ENCODE peak calls at places on chromosomes 2 and 18, in eight cellular contexts. C, W, Z, F, H, R, Q and V are unnamed samples.
A peak's percentile ranks its signal among the peaks of the same experiment; 100 is the strongest.

GRCh38 chr18:70397259-70397925 is 108.5 kb downstream of the SOCS6 start:
- DNase-seq in R (no peak), Z (no peak), F (no peak), H (no peak), C (no peak), W (no peak), Q (peak; percentile 80), V (no peak)

GRCh38 chr2:94985636-94986035 is 39.9 kb upstream of the MAL start:
- DNase-seq in Z (no peak), C (no peak), F (no peak), W (no peak), R (no peak), Q (no peak), H (no peak), V (no peak)

GRCh38 chr2:207969249-207969648 is 56.1 kb downstream of the PLEKHM3 start:
- DNase-seq in R (no peak), Z (no peak), H (no peak), F (no peak), Q (no peak), C (no peak), W (no peak), V (no peak)

GRCh38 chr2:223725494-223725893 is 111.9 kb downstream of the AP1S3 start:
- DNase-seq in Q (peak; percentile 94), R (peak; percentile 98), Z (peak; percentile 92), H (no peak), C (no peak), F (no peak), W (peak; percentile 91), V (peak; percentile 95)

GRCh38 chr2:11540148-11540995 is 6.5 kb downstream of the GREB1 start:
- DNase-seq in F (no peak), W (peak; percentile 37), C (no peak), Q (no peak), R (no peak), Z (no peak), H (no peak), V (no peak)

GRCh38 chr2:233462202-233462785 is 104.3 kb downstream of the USP40 start:
- DNase-seq in F (no peak), Q (no peak), C (no peak), Z (no peak), W (no peak), H (no peak), R (no peak), V (no peak)

GRCh38 chr2:9382604-9383235 is 40.6 kb downstream of the ITGB1BP1 start:
- DNase-seq in F (no peak), Q (peak; percentile 57), W (no peak), R (peak; percentile 70), Z (no peak), H (no peak), C (no peak), V (no peak)

GRCh38 chr2:120607506-120607905 is 128.2 kb upstream of the GLI2 start:
- DNase-seq in C (no peak), Z (no peak), Q (no peak), H (no peak), F (no peak), W (no peak), R (no peak), V (no peak)

GRCh38 chr18:74546751-74547530 is 12.6 kb downstream of the CNDP1 start:
- DNase-seq in C (no peak), H (no peak), Z (peak; percentile 63), Q (peak; percentile 47), W (no peak), F (no peak), R (peak; percentile 49), V (peak; percentile 27)

GRCh38 chr18:67265464-67266245 is 250.9 kb downstream of the DSEL start:
- DNase-seq in F (no peak), R (peak; percentile 43), H (no peak), W (no peak), Z (no peak), Q (peak; percentile 90), C (no peak), V (peak; percentile 16)

GRCh38 chr2:97950329-97951154 is 45.2 kb downstream of the TMEM131 start:
- DNase-seq in Z (no peak), F (no peak), W (no peak), R (peak; percentile 73), C (no peak), Q (peak; percentile 85), H (no peak), V (peak; percentile 59)

GRCh38 chr2:7400628-7401027 is 483.4 kb downstream of the RNF144A start:
- DNase-seq in H (no peak), Q (no peak), F (no peak), W (no peak), C (no peak), R (no peak), Z (no peak), V (no peak)

GRCh38 chr2:236550298-236550697 is 19.3 kb upstream of the ACKR3 start:
- DNase-seq in Q (no peak), C (no peak), W (no peak), Z (no peak), F (no peak), H (no peak), R (no peak), V (no peak)

GRCh38 chr2:204483497-204484164 is 61.6 kb upstream of the PARD3B start:
- DNase-seq in R (no peak), Z (peak; percentile 21), F (no peak), Q (no peak), W (no peak), C (no peak), H (no peak), V (peak; percentile 12)

GRCh38 chr2:40395169-40396023 is 56.5 kb downstream of the SLC8A1 start:
- DNase-seq in Q (peak; percentile 26), C (no peak), F (no peak), H (no peak), Z (no peak), W (no peak), R (no peak), V (peak; percentile 16)

GRCh38 chr2:218276986-218277755 is 6.9 kb downstream of the PNKD start:
- DNase-seq in Q (no peak), H (no peak), R (no peak), C (no peak), W (no peak), F (no peak), Z (peak; percentile 29), V (no peak)

GRCh38 chr2:159936471-159936870 is 125.9 kb downstream of the PLA2R1 start:
- DNase-seq in W (no peak), H (no peak), F (no peak), R (peak; percentile 45), C (no peak), Z (no peak), Q (no peak), V (no peak)

GRCh38 chr2:216001612-216002215 is 11.6 kb downstream of the MREG start:
- DNase-seq in W (no peak), F (no peak), C (no peak), Z (no peak), Q (no peak), H (no peak), R (no peak), V (no peak)

GRCh38 chr2:38702413-38702812 is 36.5 kb downstream of the GALM start:
- DNase-seq in F (no peak), Z (no peak), R (peak; percentile 57), C (no peak), H (no peak), Q (peak; percentile 93), W (no peak), V (peak; percentile 66)

GRCh38 chr18:72235422-72235821 is 308.7 kb downstream of the CBLN2 start:
- DNase-seq in H (no peak), R (no peak), Q (no peak), Z (no peak), F (no peak), C (no peak), W (no peak), V (no peak)

GRCh38 chr2:179422037-179422643 is 157.5 kb upstream of the SESTD1 start:
- DNase-seq in R (peak; percentile 66), Z (peak; percentile 79), C (peak; percentile 6), Q (peak; percentile 63), F (no peak), H (no peak), W (peak; percentile 67), V (peak; percentile 72)

GRCh38 chr2:75574106-75574505 is 13.4 kb upstream of the EVA1A start:
- DNase-seq in C (no peak), F (no peak), W (no peak), Q (peak; percentile 53), Z (no peak), R (no peak), H (no peak), V (peak; percentile 3)

GRCh38 chr2:11056614-11057013 is 98.7 kb upstream of the SLC66A3 start:
- DNase-seq in R (peak; percentile 99), W (no peak), Z (no peak), H (no peak), C (no peak), Q (peak; percentile 84), F (no peak), V (peak; percentile 85)

GRCh38 chr2:148699830-148700229 is 55.3 kb downstream of the EPC2 start:
- DNase-seq in C (no peak), Q (no peak), Z (no peak), W (no peak), R (no peak), F (no peak), H (no peak), V (no peak)

GRCh38 chr2:88258208-88258607 is 88.1 kb downstream of the THNSL2 start:
- DNase-seq in C (no peak), R (no peak), Z (no peak), F (no peak), H (no peak), Q (no peak), W (no peak), V (no peak)

GRCh38 chr2:149313512-149313972 is 16.8 kb upstream of the LYPD6 start:
- DNase-seq in C (no peak), H (no peak), Z (peak; percentile 22), F (no peak), R (peak; percentile 69), W (no peak), Q (peak; percentile 28), V (no peak)

GRCh38 chr2:154452906-154453493 is 245.5 kb upstream of the KCNJ3 start:
- DNase-seq in Q (peak; percentile 18), H (no peak), F (no peak), C (no peak), R (peak; percentile 53), W (no peak), Z (no peak), V (peak; percentile 43)

GRCh38 chr18:71168576-71169145 is 879.8 kb downstream of the SOCS6 start:
- DNase-seq in W (no peak), Q (no peak), F (no peak), Z (no peak), R (no peak), C (no peak), H (no peak), V (no peak)

GRCh38 chr18:10718809-10719208 is 193.0 kb downstream of the NAPG start:
- DNase-seq in W (no peak), C (no peak), Q (no peak), H (no peak), Z (no peak), R (no peak), F (no peak), V (no peak)

GRCh38 chr2:75896779-75897366 is 186.2 kb upstream of the GCFC2 start:
- DNase-seq in Z (no peak), F (no peak), Q (no peak), R (peak; percentile 36), C (no peak), H (no peak), W (no peak), V (peak; percentile 21)

GRCh38 chr2:37768491-37768925 is 97.1 kb upstream of the CDC42EP3 start:
- DNase-seq in F (no peak), Z (no peak), W (no peak), H (no peak), Q (peak; percentile 95), R (peak; percentile 99), C (no peak), V (peak; percentile 93)